ENCODE peak calls at places on chromosomes 1 and 21, in nine cellular contexts. L, R, I, N, D, B, X, S and E are unnamed samples. For H3K4me1 and H3K36me3, the result is how much of the 10 kb centered on the place peaks cover.

GRCh38 chr1:226697151-226697575 is 41.9 kb downstream of the ITPKB start:
- DNase-seq in L (no peak), R (no peak), I (no peak), N (no peak), D (no peak), B (no peak), X (peak), S (peak), E (no peak)

GRCh38 chr1:244196890-244197289 is 145.8 kb downstream of the ZBTB18 start:
- DNase-seq in L (no peak), R (no peak), I (no peak), N (no peak), D (no peak), B (no peak), X (no peak), S (no peak), E (no peak)

GRCh38 chr1:10186453-10187319 is 23.7 kb upstream of the KIF1B start:
- DNase-seq in L (no peak), R (no peak), I (no peak), N (no peak), D (no peak), B (no peak), X (no peak), S (no peak), E (no peak)

GRCh38 chr1:240117202-240117769 is 25.6 kb downstream of the FMN2 start:
- DNase-seq in L (no peak), R (no peak), I (no peak), N (no peak), D (no peak), B (no peak), X (no peak), S (no peak), E (no peak)

GRCh38 chr1:92483442-92484170 is 3.1 kb downstream of the GFI1 start:
- DNase-seq in L (peak), R (peak), I (no peak), N (no peak), D (no peak), B (no peak), X (peak), S (no peak), E (no peak)

GRCh38 chr1:151513626-151514101 is 2.5 kb downstream of the CGN start:
- DNase-seq in L (peak), R (peak), I (peak), N (no peak), D (no peak), B (no peak), X (peak), S (peak), E (no peak)

GRCh38 chr21:35512321-35512720 is 463.2 kb upstream of the RUNX1 start:
- DNase-seq in L (no peak), R (no peak), I (no peak), N (no peak), D (no peak), B (no peak), X (no peak), S (peak), E (no peak)

GRCh38 chr1:76425843-76426145 is 351.2 kb downstream of the ST6GALNAC3 start:
- DNase-seq in L (no peak), R (no peak), I (no peak), N (no peak), D (no peak), B (no peak), X (no peak), S (peak), E (no peak)

GRCh38 chr1:53535846-53536245 is 76.6 kb downstream of the DMRTB1 start:
- DNase-seq in L (no peak), R (no peak), I (no peak), N (no peak), D (no peak), B (no peak), X (no peak), S (peak), E (no peak)

GRCh38 chr1:165824269-165824643 is 3.2 kb upstream of the UCK2 start:
- DNase-seq in L (no peak), R (no peak), I (no peak), N (no peak), D (no peak), B (no peak), X (no peak), S (no peak), E (no peak)

GRCh38 chr1:39105841-39106765 is 80.0 kb downstream of the NDUFS5 start:
- DNase-seq in L (peak), R (peak), I (peak), N (peak), D (peak), B (peak), X (peak), S (no peak), E (no peak)

GRCh38 chr1:178465011-178465410 is 31.8 kb downstream of the CLEC20A start:
- DNase-seq in L (no peak), R (no peak), I (no peak), N (no peak), D (no peak), B (no peak), X (no peak), S (peak), E (no peak)

GRCh38 chr1:26826261-26827201 is at the start of gene ZDHHC18:
- DNase-seq in L (peak), R (peak), I (peak), N (peak), D (peak), B (peak), X (peak), S (peak), E (no peak)

GRCh38 chr1:229523052-229523451 is 14.9 kb upstream of the NUP133 start:
- DNase-seq in L (no peak), R (no peak), I (no peak), N (no peak), D (no peak), B (no peak), X (no peak), S (peak), E (no peak)

GRCh38 chr21:33428669-33429068 is 25.5 kb downstream of the IFNGR2 start:
- DNase-seq in L (no peak), R (peak), I (peak), N (no peak), D (no peak), B (no peak), X (no peak), S (no peak), E (no peak)

GRCh38 chr21:35051287-35051818 is 2.3 kb upstream of the RUNX1 start:
- DNase-seq in L (peak), R (peak), I (peak), N (peak), D (peak), B (peak), X (peak), S (peak), E (peak)

GRCh38 chr1:76074321-76075187 is at the start of gene ST6GALNAC3:
- DNase-seq in L (peak), R (peak), I (peak), N (peak), D (peak), B (peak), X (peak), S (peak), E (no peak)

GRCh38 chr1:28966617-28967016 is 52.2 kb downstream of the EPB41 start:
- DNase-seq in L (no peak), R (no peak), I (no peak), N (no peak), D (no peak), B (no peak), X (peak), S (no peak), E (no peak)

GRCh38 chr1:197862671-197863070 is 39.8 kb upstream of the C1orf53 start:
- DNase-seq in L (no peak), R (no peak), I (no peak), N (no peak), D (no peak), B (no peak), X (no peak), S (peak), E (no peak)

GRCh38 chr1:28078680-28079626 is 9.5 kb downstream of the EYA3 start:
- DNase-seq in L (no peak), R (no peak), I (no peak), N (no peak), D (no peak), B (no peak), X (peak), S (peak), E (no peak)

GRCh38 chr1:37828410-37829074 is 20.5 kb upstream of the YRDC start:
- DNase-seq in L (no peak), R (no peak), I (no peak), N (no peak), D (no peak), B (no peak), X (no peak), S (no peak), E (no peak)

GRCh38 chr1:40030528-40031135 is 9.9 kb upstream of the CAP1 start:
- DNase-seq in L (no peak), R (no peak), I (no peak), N (no peak), D (no peak), B (no peak), X (peak), S (peak), E (no peak)

GRCh38 chr1:226541631-226542622 is 6.6 kb upstream of the STUM start:
- DNase-seq in L (no peak), R (no peak), I (no peak), N (peak), D (no peak), B (peak), X (peak), S (no peak), E (no peak)

GRCh38 chr21:33419538-33420123 is 16.4 kb downstream of the IFNGR2 start:
- DNase-seq in L (no peak), R (no peak), I (no peak), N (peak), D (no peak), B (no peak), X (no peak), S (peak), E (no peak)

DNA sequence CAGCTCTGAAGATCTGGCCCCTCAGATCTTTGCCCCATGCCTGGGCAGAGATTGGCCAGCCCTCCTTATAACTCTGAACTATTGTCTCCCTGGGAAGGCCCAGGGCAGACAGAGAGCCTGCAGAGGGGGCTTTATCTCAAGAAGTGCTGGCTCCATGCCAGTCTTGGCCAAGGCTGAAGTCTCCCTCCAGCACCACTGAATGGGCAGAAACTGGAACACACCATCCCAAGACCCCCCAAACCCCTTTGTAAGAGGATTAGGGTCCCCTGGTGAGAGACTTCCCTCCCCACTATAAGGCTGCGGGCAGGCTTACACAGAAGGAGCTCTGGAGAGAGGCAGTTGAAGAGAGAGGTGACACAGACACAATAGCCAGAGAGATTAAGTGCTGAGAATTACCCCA is 97.1 kb downstream of the NAV1 start:
- DNase-seq in L (no peak), R (no peak), I (no peak), N (no peak), D (no peak), B (no peak), X (no peak), S (no peak), E (no peak)
- H3K4me1 ChIP-seq in L (under half), R (under half), I (under half), N (under half), D (under half), B (half or more), X (under half), S (half or more), E (under half)

DNA sequence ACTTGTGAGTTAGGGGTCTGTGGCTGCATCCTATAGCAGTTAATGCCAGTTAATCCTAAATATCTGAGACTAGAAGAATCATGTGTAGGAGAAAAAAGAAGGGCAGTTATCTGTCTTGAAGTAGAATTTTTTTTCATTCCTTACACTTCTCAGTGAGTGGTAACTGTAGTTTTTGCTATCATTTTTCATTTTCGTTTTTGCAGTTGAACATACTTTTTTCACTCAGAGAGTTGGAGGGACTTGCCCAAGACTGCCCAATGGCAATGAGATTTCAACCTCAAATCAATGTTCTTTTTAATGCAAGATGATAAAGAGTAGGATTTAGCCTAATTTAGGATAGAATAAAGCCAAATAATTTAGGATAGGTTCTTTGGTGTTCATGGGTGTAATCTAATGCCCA is 5.5 kb downstream of the PRDX6 start:
- DNase-seq in L (no peak), R (no peak), I (no peak), N (no peak), D (no peak), B (no peak), X (no peak), S (no peak), E (no peak)
- H3K36me3 ChIP-seq in L (half or more), R (half or more), I (under half), N (half or more), D (half or more), B (half or more), X (under half), S (under half), E (under half)

GRCh38 chr1:44033041-44033575 is 1.8 kb upstream of the SLC6A9 start:
- DNase-seq in L (no peak), R (no peak), I (no peak), N (no peak), D (no peak), B (no peak), X (no peak), S (no peak), E (no peak)
- H3K4me1 ChIP-seq in L (under half), R (under half), I (under half), N (under half), D (under half), B (half or more), X (under half), S (under half), E (half or more)

GRCh38 chr1:227841141-227841540 is 25.7 kb downstream of the PRSS38 start:
- DNase-seq in L (peak), R (no peak), I (no peak), N (no peak), D (no peak), B (no peak), X (no peak), S (no peak), E (no peak)
- H3K36me3 ChIP-seq in L (under half), R (under half), I (under half), N (under half), D (under half), B (under half), X (under half), S (under half), E (under half)